ENCODE peak calls at places on chromosomes 12 and 14, in nine cellular contexts. One of them, this sample, is unnamed.

GRCh38 chr14:58969951-58970751 is 218.3 kb upstream of the DAAM1 start:
- DNase-seq in stomach: no peak
- DNase-seq in ovary: no peak
- DNase-seq in heart left ventricle: no peak
- DNase-seq in A549: no peak
- DNase-seq in adrenal gland: no peak
- DNase-seq in K562: no peak
- DNase-seq in HCT116: no peak
- DNase-seq in IMR-90: peak; percentile 64
- DNase-seq in this sample: no peak

GRCh38 chr12:12331244-12331771 is 18.7 kb downstream of the MANSC1 start:
- DNase-seq in stomach: no peak
- DNase-seq in ovary: no peak
- DNase-seq in heart left ventricle: no peak
- DNase-seq in A549: no peak
- DNase-seq in adrenal gland: no peak
- DNase-seq in K562: no peak
- DNase-seq in HCT116: no peak
- DNase-seq in IMR-90: no peak
- DNase-seq in this sample: no peak

GRCh38 chr14:21780429-21781084 is 106.9 kb upstream of the OR4E1 start:
- DNase-seq in stomach: no peak
- DNase-seq in ovary: no peak
- DNase-seq in heart left ventricle: no peak
- DNase-seq in A549: no peak
- DNase-seq in adrenal gland: no peak
- DNase-seq in K562: no peak
- DNase-seq in HCT116: no peak
- DNase-seq in IMR-90: no peak
- DNase-seq in this sample: no peak

GRCh38 chr14:73723411-73723798 is 9.2 kb upstream of the PNMA1 start:
- DNase-seq in stomach: no peak
- DNase-seq in ovary: no peak
- DNase-seq in heart left ventricle: no peak
- DNase-seq in A549: no peak
- DNase-seq in adrenal gland: no peak
- DNase-seq in K562: no peak
- DNase-seq in HCT116: no peak
- DNase-seq in IMR-90: peak; percentile 42
- DNase-seq in this sample: no peak

GRCh38 chr12:52390739-52391617 is 5.5 kb upstream of the KRT84 start:
- DNase-seq in stomach: no peak
- DNase-seq in ovary: no peak
- DNase-seq in heart left ventricle: no peak
- DNase-seq in A549: peak; percentile 62
- DNase-seq in adrenal gland: no peak
- DNase-seq in K562: peak; percentile 29
- DNase-seq in HCT116: peak; percentile 24
- DNase-seq in IMR-90: peak; percentile 13
- DNase-seq in this sample: no peak

GRCh38 chr12:119139448-119139847 is 39.3 kb upstream of the HSPB8 start:
- DNase-seq in stomach: no peak
- DNase-seq in ovary: no peak
- DNase-seq in heart left ventricle: no peak
- DNase-seq in A549: no peak
- DNase-seq in adrenal gland: no peak
- DNase-seq in K562: no peak
- DNase-seq in HCT116: no peak
- DNase-seq in IMR-90: no peak
- DNase-seq in this sample: no peak

GRCh38 chr12:52628841-52629240 is 10.5 kb upstream of the KRT73 start:
- DNase-seq in stomach: no peak
- DNase-seq in ovary: no peak
- DNase-seq in heart left ventricle: no peak
- DNase-seq in A549: no peak
- DNase-seq in adrenal gland: no peak
- DNase-seq in K562: no peak
- DNase-seq in HCT116: no peak
- DNase-seq in IMR-90: no peak
- DNase-seq in this sample: no peak

GRCh38 chr12:11814362-11814761 is 164.9 kb downstream of the ETV6 start:
- DNase-seq in stomach: no peak
- DNase-seq in ovary: no peak
- DNase-seq in heart left ventricle: no peak
- DNase-seq in A549: no peak
- DNase-seq in adrenal gland: peak; percentile 64
- DNase-seq in K562: no peak
- DNase-seq in HCT116: no peak
- DNase-seq in IMR-90: peak; percentile 89
- DNase-seq in this sample: no peak

GRCh38 chr12:114408415-114408814 is 2.5 kb upstream of the TBX5 start:
- DNase-seq in stomach: no peak
- DNase-seq in ovary: no peak
- DNase-seq in heart left ventricle: no peak
- DNase-seq in A549: no peak
- DNase-seq in adrenal gland: no peak
- DNase-seq in K562: no peak
- DNase-seq in HCT116: no peak
- DNase-seq in IMR-90: no peak
- DNase-seq in this sample: no peak

DNA sequence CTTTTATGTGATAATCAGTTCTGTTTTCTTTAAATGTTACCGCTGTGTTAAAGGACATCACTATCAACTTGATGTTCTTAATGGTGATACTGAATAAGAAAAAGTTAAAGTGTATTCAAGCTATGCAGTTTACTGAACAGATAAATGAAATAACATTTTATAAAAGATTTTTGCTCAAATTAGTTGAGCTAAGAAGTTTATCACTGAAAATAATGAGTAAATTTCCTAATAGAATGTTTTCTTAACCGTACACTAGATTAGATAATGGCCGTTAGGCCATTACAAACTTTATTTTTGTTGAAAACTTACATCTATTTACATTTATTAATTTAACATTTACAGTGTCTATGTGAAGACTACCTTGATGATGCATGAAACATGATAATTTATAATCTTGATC is 25.0 kb downstream of the ATF7IP start:
- DNase-seq in stomach: no peak
- DNase-seq in ovary: no peak
- DNase-seq in heart left ventricle: no peak
- DNase-seq in A549: no peak
- DNase-seq in adrenal gland: no peak
- DNase-seq in K562: no peak
- DNase-seq in HCT116: no peak
- DNase-seq in IMR-90: no peak
- DNase-seq in this sample: no peak
- H3K9me3 ChIP-seq in stomach: no peaks in the 10 kb centered on the region
- H3K9me3 ChIP-seq in ovary: no peaks in the 10 kb centered on the region
- H3K9me3 ChIP-seq in heart left ventricle: peaks cover 5% of the 10 kb centered on the region
- H3K9me3 ChIP-seq in A549: peaks cover 7% of the 10 kb centered on the region
- H3K9me3 ChIP-seq in adrenal gland: no peaks in the 10 kb centered on the region
- H3K9me3 ChIP-seq in K562: no peaks in the 10 kb centered on the region
- H3K9me3 ChIP-seq in HCT116: no peaks in the 10 kb centered on the region
- H3K9me3 ChIP-seq in IMR-90: no peaks in the 10 kb centered on the region
- H3K9me3 ChIP-seq in this sample: no peaks in the 10 kb centered on the region

DNA sequence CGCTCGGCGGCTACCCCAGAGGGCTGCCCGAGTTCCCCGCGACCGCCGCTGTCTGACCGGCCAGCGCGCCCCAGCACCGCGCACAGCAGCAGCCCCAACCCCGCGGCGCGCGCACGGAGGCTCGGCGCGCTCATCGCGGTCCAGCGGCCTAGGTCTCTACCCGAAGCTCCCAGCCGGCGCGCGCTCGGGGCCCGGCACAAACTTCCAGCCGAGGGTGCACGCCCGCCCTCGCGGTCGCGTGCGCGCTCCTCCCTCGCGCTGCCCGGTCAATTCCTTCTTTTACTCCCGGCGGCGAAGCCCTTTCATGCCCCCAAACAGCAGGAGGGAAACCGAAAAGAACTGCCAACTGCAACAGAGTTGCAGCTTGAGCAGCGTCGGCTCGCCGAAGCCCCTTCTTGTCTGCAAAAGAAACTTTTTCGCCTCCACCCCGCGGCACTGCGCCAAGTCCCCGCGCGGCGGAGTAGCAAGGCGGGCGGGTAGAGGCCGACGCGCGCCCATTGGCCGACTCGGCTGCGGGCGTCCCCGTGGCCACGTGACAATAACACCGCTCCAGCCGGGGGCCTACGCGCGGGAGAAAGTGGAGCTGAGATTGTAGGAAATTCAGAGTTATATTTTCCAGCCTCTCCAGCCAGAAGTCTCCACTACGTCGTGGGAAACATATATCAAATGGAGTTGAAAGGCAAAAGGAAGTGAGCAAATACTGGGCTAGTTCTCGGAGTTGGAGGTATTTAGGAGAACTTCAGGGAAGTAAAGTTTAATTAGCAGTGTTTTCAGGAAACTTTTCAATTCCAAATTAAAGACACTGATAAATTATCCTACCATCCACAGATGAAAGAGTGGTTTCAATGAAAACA is at the start of gene LRIG3:
- DNase-seq in stomach: peak; percentile 91
- DNase-seq in ovary: peak; percentile 94
- DNase-seq in heart left ventricle: peak; percentile 91
- DNase-seq in A549: peak; percentile 85
- DNase-seq in adrenal gland: peak; percentile 80
- DNase-seq in K562: peak; percentile 20
- DNase-seq in HCT116: peak; percentile 59
- DNase-seq in IMR-90: peak; percentile 89
- DNase-seq in this sample: peak; percentile 86
- TF ChIP-seq POLR2A in stomach: no peak
- TF ChIP-seq POLR2A in ovary: no peak
- TF ChIP-seq POLR2A in heart left ventricle: peak; percentile 25
- TF ChIP-seq POLR2A in A549: peak; percentile 28
- TF ChIP-seq POLR2A in adrenal gland: no peak
- TF ChIP-seq POLR2A in K562: no peak
- TF ChIP-seq POLR2A in HCT116: no peak
- TF ChIP-seq POLR2A in IMR-90: no peak
- TF ChIP-seq POLR2A in this sample: peak; percentile 42

DNA sequence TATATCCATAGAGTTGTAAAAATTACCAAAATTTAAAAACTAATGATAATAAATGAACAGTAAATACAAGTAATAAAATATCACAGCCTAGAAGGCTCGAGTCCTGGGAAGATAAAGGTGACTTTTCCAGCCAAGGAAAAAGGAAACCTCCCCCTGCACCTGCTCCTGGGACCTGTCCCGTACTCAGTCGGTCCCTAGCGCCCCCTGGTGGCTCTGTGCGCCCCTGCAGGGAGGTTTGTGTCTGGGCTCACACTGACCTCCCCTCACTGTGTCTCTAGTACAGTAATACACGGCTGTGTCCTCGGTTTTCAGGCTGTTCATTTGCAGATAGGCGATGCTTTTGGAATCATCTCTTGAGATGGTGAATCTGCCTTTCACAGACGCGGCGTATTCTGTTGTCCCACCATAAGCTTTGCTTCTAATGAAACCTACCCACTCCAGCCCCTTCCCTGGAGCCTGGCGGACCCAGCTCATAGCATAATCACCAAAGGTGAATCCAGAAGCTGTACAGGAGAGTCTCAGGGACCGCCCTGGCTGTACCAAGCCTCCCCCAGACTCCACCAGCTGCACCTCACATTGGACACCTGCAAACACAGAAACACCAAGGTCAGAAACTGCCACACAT is 1030.4 kb downstream of the TMEM121 start:
- DNase-seq in stomach: peak; percentile 60
- DNase-seq in ovary: no peak
- DNase-seq in heart left ventricle: no peak
- DNase-seq in A549: no peak
- DNase-seq in adrenal gland: peak; percentile 32
- DNase-seq in K562: peak; percentile 22
- DNase-seq in HCT116: no peak
- DNase-seq in IMR-90: no peak
- DNase-seq in this sample: peak; percentile 35
- H3K9me3 ChIP-seq in stomach: no peaks in the 10 kb centered on the region
- H3K9me3 ChIP-seq in ovary: no peaks in the 10 kb centered on the region
- H3K9me3 ChIP-seq in heart left ventricle: no peaks in the 10 kb centered on the region
- H3K9me3 ChIP-seq in A549: no peaks in the 10 kb centered on the region
- H3K9me3 ChIP-seq in adrenal gland: no peaks in the 10 kb centered on the region
- H3K9me3 ChIP-seq in K562: no peaks in the 10 kb centered on the region
- H3K9me3 ChIP-seq in HCT116: peaks cover 13% of the 10 kb centered on the region
- H3K9me3 ChIP-seq in IMR-90: peaks cover 10% of the 10 kb centered on the region
- H3K9me3 ChIP-seq in this sample: no peaks in the 10 kb centered on the region

GRCh38 chr12:99066726-99067125 is 421.6 kb downstream of the APAF1 start:
- DNase-seq in stomach: no peak
- DNase-seq in ovary: no peak
- DNase-seq in heart left ventricle: no peak
- DNase-seq in A549: no peak
- DNase-seq in adrenal gland: no peak
- DNase-seq in K562: no peak
- DNase-seq in HCT116: no peak
- DNase-seq in IMR-90: no peak
- DNase-seq in this sample: no peak
- TF ChIP-seq POLR2A in stomach: no peak
- TF ChIP-seq POLR2A in ovary: no peak
- TF ChIP-seq POLR2A in heart left ventricle: no peak
- TF ChIP-seq POLR2A in A549: no peak
- TF ChIP-seq POLR2A in adrenal gland: no peak
- TF ChIP-seq POLR2A in K562: no peak
- TF ChIP-seq POLR2A in HCT116: no peak
- TF ChIP-seq POLR2A in IMR-90: no peak
- TF ChIP-seq POLR2A in this sample: no peak

GRCh38 chr14:48027115-48027514 is 351.7 kb upstream of the MDGA2 start:
- DNase-seq in stomach: no peak
- DNase-seq in ovary: no peak
- DNase-seq in heart left ventricle: no peak
- DNase-seq in A549: no peak
- DNase-seq in adrenal gland: no peak
- DNase-seq in K562: no peak
- DNase-seq in HCT116: no peak
- DNase-seq in IMR-90: no peak
- DNase-seq in this sample: no peak
- H3K9me3 ChIP-seq in stomach: no peaks in the 10 kb centered on the region
- H3K9me3 ChIP-seq in ovary: no peaks in the 10 kb centered on the region
- H3K9me3 ChIP-seq in heart left ventricle: peaks cover 7% of the 10 kb centered on the region
- H3K9me3 ChIP-seq in A549: no peaks in the 10 kb centered on the region
- H3K9me3 ChIP-seq in adrenal gland: no peaks in the 10 kb centered on the region
- H3K9me3 ChIP-seq in K562: no peaks in the 10 kb centered on the region
- H3K9me3 ChIP-seq in HCT116: no peaks in the 10 kb centered on the region
- H3K9me3 ChIP-seq in IMR-90: peaks cover 4% of the 10 kb centered on the region
- H3K9me3 ChIP-seq in this sample: no peaks in the 10 kb centered on the region